ENCODE peak calls at places on chromosomes 11 and 22, in nine cellular contexts. G is iPS DF 19.7; E is endothelial cell of umbilical vein; R is CD4-positive, alpha-beta T cell; P is Right ventricle myocardium superior; D is anterior cingulate cortex; N is HT1080; Y is H9; H is NCI-H2171 treated with DMSO at 0.1 percent for 48 hours. S is an unnamed sample.

GRCh38 chr11:59574932-59575904 is 40.4 kb downstream of the OSBP start:
- DNase-seq in G (no peak), E (no peak), R (no peak), P (no peak), D (no peak), N (no peak), Y (no peak), H (no peak), S (no peak)

GRCh38 chr11:45881708-45882368 is 3.6 kb upstream of the MAPK8IP1 start:
- DNase-seq in G (no peak), E (no peak), R (no peak), P (peak), D (no peak), N (peak), Y (no peak), H (no peak), S (no peak)

GRCh38 chr11:44911031-44911814 is 39.5 kb downstream of the TP53I11 start:
- DNase-seq in G (peak), E (peak), R (peak), P (peak), D (peak), N (peak), Y (peak), H (peak), S (peak)

GRCh38 chr11:117094776-117095175 is 3.5 kb downstream of the SIK3 start:
- DNase-seq in G (no peak), E (no peak), R (no peak), P (no peak), D (no peak), N (no peak), Y (no peak), H (peak), S (no peak)

GRCh38 chr11:13354335-13354734 is 76.7 kb downstream of the BMAL1 start:
- DNase-seq in G (no peak), E (peak), R (no peak), P (no peak), D (no peak), N (peak), Y (peak), H (no peak), S (no peak)

GRCh38 chr11:130550160-130550559 is 101.7 kb downstream of the ADAMTS15 start:
- DNase-seq in G (no peak), E (no peak), R (no peak), P (no peak), D (no peak), N (no peak), Y (no peak), H (no peak), S (no peak)

GRCh38 chr11:79845002-79845709 is 404.3 kb upstream of the TENM4 start:
- DNase-seq in G (no peak), E (no peak), R (no peak), P (no peak), D (no peak), N (no peak), Y (no peak), H (no peak), S (no peak)

GRCh38 chr22:20186871-20187546 is 36.2 kb upstream of the CCDC188 start:
- DNase-seq in G (no peak), E (no peak), R (no peak), P (no peak), D (no peak), N (no peak), Y (no peak), H (no peak), S (no peak)

GRCh38 chr11:111978028-111978771 is 41.1 kb downstream of the DIXDC1 start:
- DNase-seq in G (peak), E (peak), R (no peak), P (peak), D (peak), N (no peak), Y (peak), H (no peak), S (peak)

S was measured in left ventricle myocardium superior.